ENCODE peak calls at places on chromosomes 11 and 22, in ten cellular contexts. P is IMR-90, X is endodermal cell, Y is lung, M is bronchial epithelial cell, A is A549, C is upper lobe of right lung, V is dorsolateral prefrontal cortex, H is body of pancreas, R is neural progenitor cell. J is an unnamed sample.

GRCh38 chr11:36278531-36279245 is 10.5 kb downstream of the COMMD9 start:
- DNase-seq in P (peak), X (peak), Y (no peak), M (no peak), A (no peak), C (no peak), V (no peak), H (peak), R (peak), J (no peak)

GRCh38 chr11:36376888-36377758 is 81.0 kb downstream of the PRR5L start:
- DNase-seq in P (peak), X (peak), Y (no peak), M (no peak), A (peak), C (peak), V (no peak), H (peak), R (peak), J (no peak)

GRCh38 chr22:43789452-43789851 is 22.7 kb downstream of the EFCAB6 start:
- DNase-seq in P (peak), X (no peak), Y (no peak), M (peak), A (peak), C (no peak), V (no peak), H (peak), R (no peak), J (peak)

GRCh38 chr11:120259241-120259640 is 19.3 kb downstream of the POU2F3 start:
- DNase-seq in P (no peak), X (no peak), Y (no peak), M (no peak), A (no peak), C (no peak), V (no peak), H (no peak), R (no peak), J (no peak)

GRCh38 chr11:71927813-71928738 is at the start of gene XNDC1N:
- DNase-seq in P (peak), X (peak), Y (peak), M (peak), A (peak), C (peak), V (peak), H (peak), R (peak), J (peak)

GRCh38 chr11:115776916-115777315 is 272.7 kb upstream of the CADM1 start:
- DNase-seq in P (no peak), X (no peak), Y (no peak), M (no peak), A (no peak), C (no peak), V (no peak), H (no peak), R (no peak), J (no peak)

GRCh38 chr22:38843716-38844660 is at the start of gene NPTXR:
- DNase-seq in P (peak), X (peak), Y (no peak), M (no peak), A (peak), C (no peak), V (no peak), H (peak), R (peak), J (no peak)

GRCh38 chr11:33000181-33000580 is 15.5 kb upstream of the DEPDC7 start:
- DNase-seq in P (peak), X (no peak), Y (no peak), M (peak), A (no peak), C (no peak), V (no peak), H (no peak), R (no peak), J (peak)

GRCh38 chr11:30758012-30758411 is 171.9 kb upstream of the MPPED2 start:
- DNase-seq in P (peak), X (no peak), Y (no peak), M (no peak), A (no peak), C (no peak), V (no peak), H (no peak), R (no peak), J (no peak)

GRCh38 chr11:7572001-7572712 is 58.4 kb downstream of the PPFIBP2 start:
- DNase-seq in P (peak), X (peak), Y (peak), M (no peak), A (peak), C (no peak), V (no peak), H (no peak), R (no peak), J (no peak)
- TF ChIP-seq CTCF in P (no peak), X (no peak), Y (no peak), M (no peak), A (no peak), C (no peak), V (peak), H (no peak), R (no peak), J (no peak)

GRCh38 chr11:420911-421321 is 6.1 kb upstream of the SIGIRR start:
- DNase-seq in P (no peak), X (no peak), Y (no peak), M (no peak), A (no peak), C (no peak), V (no peak), H (no peak), R (no peak), J (no peak)

GRCh38 chr11:420054-420910 is 5.5 kb upstream of the SIGIRR start:
- DNase-seq in P (no peak), X (no peak), Y (no peak), M (no peak), A (no peak), C (no peak), V (no peak), H (no peak), R (no peak), J (no peak)

GRCh38 chr11:424232-424631 is 9.4 kb upstream of the SIGIRR start:
- DNase-seq in P (no peak), X (no peak), Y (no peak), M (no peak), A (no peak), C (no peak), V (no peak), H (no peak), R (no peak), J (no peak)

GRCh38 chr11:419248-420005 is 4.6 kb upstream of the SIGIRR start:
- DNase-seq in P (no peak), X (no peak), Y (no peak), M (no peak), A (no peak), C (no peak), V (no peak), H (no peak), R (no peak), J (no peak)

GRCh38 chr11:422249-422656 is 7.5 kb upstream of the SIGIRR start:
- DNase-seq in P (no peak), X (peak), Y (no peak), M (no peak), A (no peak), C (no peak), V (no peak), H (no peak), R (no peak), J (no peak)
- H3K4me3 ChIP-seq in P (no peak), X (no peak), Y (no peak), M (no peak), A (no peak), C (no peak), V (no peak), H (no peak), R (no peak), J (no peak)

DNA sequence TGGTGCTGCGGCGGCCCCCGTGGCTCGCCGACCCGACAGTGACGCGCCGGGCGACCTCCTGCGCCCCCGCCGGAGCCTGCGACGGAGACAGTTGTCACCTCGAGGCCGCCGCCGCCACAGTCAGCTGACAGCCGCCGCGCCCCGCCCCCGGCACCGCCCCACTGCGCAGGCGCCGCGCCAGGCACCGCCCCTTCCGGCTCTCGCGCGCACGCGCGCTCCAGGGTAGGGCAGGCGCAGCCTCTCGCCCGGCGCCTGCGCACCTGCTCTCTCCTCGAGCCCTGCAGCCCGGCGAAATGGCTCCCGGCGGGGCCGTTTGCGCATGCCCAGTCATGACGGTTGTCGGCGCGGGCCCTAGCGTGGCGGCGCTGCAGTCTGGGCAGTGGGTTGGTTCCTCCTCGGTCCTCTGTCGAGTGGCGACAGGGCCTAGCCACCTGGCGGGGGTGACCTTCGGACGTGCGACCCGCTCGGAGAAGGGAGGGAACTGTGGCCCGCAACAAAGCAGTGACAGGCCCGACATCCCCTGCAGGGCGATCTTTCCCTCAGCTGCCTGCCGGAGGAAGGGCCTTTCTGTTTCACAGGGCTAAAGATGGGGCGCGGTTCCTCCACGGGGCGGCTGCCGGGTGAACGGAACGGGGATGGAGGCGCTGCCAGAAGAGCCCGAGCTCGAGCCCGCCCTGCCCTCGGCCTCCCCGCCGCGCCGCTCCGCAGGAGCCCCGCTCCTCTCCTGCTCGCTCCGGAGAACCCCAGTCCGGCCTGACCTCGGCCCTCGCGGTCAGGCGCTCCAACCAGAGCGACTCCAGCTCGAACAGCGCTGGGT is at the start of gene TOLLIP:
- DNase-seq in P (peak), X (peak), Y (peak), M (peak), A (peak), C (peak), V (peak), H (peak), R (peak), J (peak)
- TF ChIP-seq CTCF in P (peak), X (no peak), Y (peak), M (peak), A (peak), C (no peak), V (peak), H (no peak), R (peak), J (no peak)

GRCh38 chr11:103897156-103897555 is 139.3 kb upstream of the DDI1 start:
- DNase-seq in P (peak), X (no peak), Y (no peak), M (no peak), A (no peak), C (no peak), V (no peak), H (no peak), R (no peak), J (no peak)
- H3K4me3 ChIP-seq in P (no peak), X (no peak), Y (no peak), M (no peak), A (no peak), C (no peak), V (no peak), H (no peak), R (no peak), J (no peak)

DNA sequence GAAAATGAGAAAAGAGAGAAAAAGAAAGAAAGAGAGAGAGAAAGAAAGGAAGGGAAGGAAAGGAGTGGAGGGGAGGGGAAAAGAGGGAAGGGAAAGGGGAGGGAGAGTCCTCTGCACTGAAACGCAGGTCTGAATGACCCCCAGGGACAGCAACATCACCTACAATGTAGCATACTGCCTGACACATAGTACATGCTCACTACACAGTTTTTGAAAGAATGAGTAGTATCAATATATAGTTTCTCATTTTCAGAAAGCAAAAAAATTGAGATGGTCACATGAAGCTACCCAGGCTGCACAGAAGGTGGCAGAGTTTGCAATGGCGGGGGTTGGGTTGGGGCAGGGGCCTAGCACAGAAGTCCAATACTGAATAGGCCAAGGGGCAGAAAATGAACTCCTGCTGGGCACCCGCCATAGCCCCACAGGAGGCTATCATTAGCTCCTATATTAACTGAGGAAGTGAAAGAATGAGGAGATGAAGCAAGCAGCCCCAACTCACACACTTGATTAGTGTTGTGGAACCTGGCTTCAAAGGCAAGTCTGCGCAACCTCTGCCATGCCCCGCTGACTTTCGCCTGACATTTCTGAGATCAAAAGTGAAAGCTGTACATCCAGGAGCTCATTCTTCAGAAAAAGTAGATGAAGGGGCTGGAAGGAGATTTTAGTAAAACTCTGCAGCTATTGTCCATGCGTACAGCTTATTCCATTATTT is 241.2 kb upstream of the SYN3 start:
- DNase-seq in P (no peak), X (no peak), Y (no peak), M (peak), A (no peak), C (no peak), V (no peak), H (no peak), R (peak), J (no peak)
- TF ChIP-seq CTCF in P (no peak), X (peak), Y (no peak), M (no peak), A (no peak), C (no peak), V (no peak), H (no peak), R (peak), J (no peak)

GRCh38 chr11:7250166-7250565 is 1.5 kb upstream of the SYT9 start:
- DNase-seq in P (no peak), X (no peak), Y (no peak), M (no peak), A (no peak), C (no peak), V (no peak), H (no peak), R (no peak), J (no peak)
- H3K4me3 ChIP-seq in P (no peak), X (no peak), Y (no peak), M (no peak), A (no peak), C (no peak), V (no peak), H (no peak), R (no peak), J (no peak)

GRCh38 chr11:63939351-63939920 is 634 bp downstream of the NAA40 start:
- DNase-seq in P (no peak), X (no peak), Y (no peak), M (no peak), A (no peak), C (no peak), V (no peak), H (peak), R (no peak), J (no peak)

GRCh38 chr11:63940786-63941185 is 2.0 kb downstream of the NAA40 start:
- DNase-seq in P (no peak), X (no peak), Y (no peak), M (no peak), A (no peak), C (no peak), V (no peak), H (no peak), R (no peak), J (no peak)

GRCh38 chr11:63937713-63938480 is 905 bp upstream of the NAA40 start:
- DNase-seq in P (no peak), X (peak), Y (no peak), M (no peak), A (peak), C (no peak), V (no peak), H (peak), R (peak), J (no peak)

GRCh38 chr11:63941901-63942300 is 3.1 kb downstream of the NAA40 start:
- DNase-seq in P (no peak), X (no peak), Y (no peak), M (no peak), A (no peak), C (no peak), V (no peak), H (no peak), R (no peak), J (no peak)

GRCh38 chr11:63938481-63939350 is at the start of gene NAA40:
- DNase-seq in P (peak), X (peak), Y (peak), M (peak), A (peak), C (peak), V (peak), H (peak), R (peak), J (peak)
- TF ChIP-seq CTCF in P (peak), X (no peak), Y (no peak), M (no peak), A (no peak), C (no peak), V (no peak), H (no peak), R (no peak), J (no peak)